ENCODE peak calls at places on chromosomes 13 and 19, in four cellular contexts. W is WTC11, Z is HepG2, A is K562. H is an unnamed sample.

GRCh38 chr13:34555988-34556387 is 386.1 kb upstream of the NBEA start:
- DNase-seq in A (no peak), W (no peak), Z (no peak), H (no peak)

GRCh38 chr19:46076951-46077814 is 36.4 kb upstream of the IGFL4 start:
- DNase-seq in W (peak), Z (peak), A (peak), H (peak)

GRCh38 chr13:25687622-25688225 is 315.9 kb downstream of the ATP8A2 start:
- DNase-seq in A (no peak), Z (no peak), W (no peak), H (no peak)

GRCh38 chr19:4690362-4690761 is 20.2 kb upstream of the MYDGF start:
- DNase-seq in W (no peak), A (no peak), Z (no peak), H (no peak)

GRCh38 chr19:47438793-47439220 is 19.5 kb upstream of the MEIS3 start:
- DNase-seq in W (peak), A (no peak), Z (no peak), H (no peak)

GRCh38 chr13:97539651-97540230 is 105.8 kb downstream of the RAP2A start:
- DNase-seq in A (no peak), W (no peak), Z (no peak), H (no peak)

GRCh38 chr13:24097667-24098066 is 62.9 kb upstream of the SPATA13 start:
- DNase-seq in Z (no peak), W (no peak), A (no peak), H (no peak)

GRCh38 chr13:27043013-27043412 is 128.6 kb downstream of the USP12 start:
- DNase-seq in Z (peak), W (no peak), A (no peak), H (no peak)

GRCh38 chr19:48372904-48373303 is 8.7 kb downstream of the SYNGR4 start:
- DNase-seq in A (no peak), Z (no peak), W (no peak), H (no peak)

GRCh38 chr13:45206340-45206739 is 5.5 kb upstream of the KCTD4 start:
- DNase-seq in Z (no peak), A (no peak), W (no peak), H (no peak)

GRCh38 chr19:10353793-10354391 is 14.5 kb upstream of the ICAM3 start:
- DNase-seq in Z (no peak), W (peak), A (peak), H (peak)

GRCh38 chr13:47287291-47287751 is 390.5 kb upstream of the HTR2A start:
- DNase-seq in A (no peak), Z (no peak), W (no peak), H (no peak)

GRCh38 chr19:34818270-34818669 is 45.3 kb upstream of the ZNF599 start:
- DNase-seq in Z (no peak), A (no peak), W (no peak), H (no peak)

GRCh38 chr13:20128459-20128927 is 32.4 kb downstream of the GJA3 start:
- DNase-seq in A (no peak), W (peak), Z (peak), H (no peak)

GRCh38 chr19:18603255-18603957 is 3.2 kb downstream of the CRLF1 start:
- DNase-seq in A (peak), W (peak), Z (no peak), H (peak)

GRCh38 chr19:57302020-57302465 is 18.2 kb upstream of the ZNF543 start:
- DNase-seq in W (no peak), A (no peak), Z (no peak), H (no peak)

GRCh38 chr13:68616600-68617222 is 1386.6 kb upstream of the PCDH9 start:
- DNase-seq in A (no peak), W (no peak), Z (peak), H (no peak)
- TF ChIP-seq ELF4 in A (no peak), W (no peak), Z (no peak), H (no peak)

DNA sequence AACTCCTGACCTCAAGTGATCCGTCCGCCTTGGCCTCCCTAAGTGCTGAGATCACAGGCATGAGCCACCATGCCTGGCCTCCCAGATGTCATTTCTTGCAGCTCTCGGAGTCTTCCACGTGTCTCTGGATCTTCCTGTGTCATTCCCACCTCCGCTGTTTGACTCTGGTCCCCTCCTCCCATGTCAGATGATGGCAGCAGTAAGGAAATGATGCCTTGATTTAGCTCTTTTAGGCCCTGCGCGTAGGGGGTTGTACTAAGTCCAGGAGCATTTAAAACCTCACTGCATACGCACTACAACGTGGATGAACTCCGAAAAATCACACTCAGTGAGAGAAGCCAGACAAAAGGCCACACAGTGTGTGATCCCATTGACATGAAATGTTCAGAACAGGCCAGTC is 113.1 kb downstream of the GNG7 start:
- DNase-seq in A (no peak), Z (no peak), W (no peak), H (no peak)
- TF ChIP-seq ELF4 in A (no peak), Z (no peak), W (no peak), H (no peak)

DNA sequence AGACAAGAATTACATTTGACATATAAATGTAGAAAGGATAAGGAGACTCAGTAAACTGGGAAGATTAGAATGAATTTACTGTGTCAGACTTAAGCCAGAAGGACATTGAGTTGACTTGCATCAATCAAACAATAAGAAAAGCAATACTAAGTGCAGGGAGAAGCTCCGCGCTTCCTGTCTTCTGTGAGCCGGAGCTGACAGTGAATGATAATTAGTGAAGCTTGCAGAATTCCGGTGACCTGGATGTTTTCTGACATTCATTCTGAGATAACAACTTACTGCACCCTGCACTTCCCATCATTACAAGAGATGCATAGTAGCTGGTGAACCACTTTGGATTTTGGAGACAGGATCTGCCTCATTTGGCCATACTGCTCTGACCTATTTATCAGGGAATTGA is 469.2 kb upstream of the PCDH20 start:
- DNase-seq in A (no peak), Z (no peak), W (no peak), H (no peak)
- TF ChIP-seq ELF4 in A (no peak), Z (no peak), W (no peak), H (no peak)

GRCh38 chr19:8608858-8609209 is 1.7 kb downstream of the ADAMTS10 start:
- DNase-seq in W (no peak), Z (no peak), A (no peak), H (no peak)

GRCh38 chr19:8609210-8610040 is 1.1 kb downstream of the ADAMTS10 start:
- DNase-seq in Z (peak), A (peak), W (peak), H (peak)

GRCh38 chr19:8610041-8610927 is at the start of gene ADAMTS10:
- DNase-seq in A (peak), Z (no peak), W (peak), H (peak)

GRCh38 chr19:8605514-8605913 is 5.0 kb downstream of the ADAMTS10 start:
- DNase-seq in A (no peak), Z (no peak), W (no peak), H (no peak)

GRCh38 chr19:8607386-8607785 is 3.1 kb downstream of the ADAMTS10 start:
- DNase-seq in W (no peak), Z (no peak), A (no peak), H (no peak)
- TF ChIP-seq ELF4 in W (no peak), Z (no peak), A (no peak), H (no peak)

GRCh38 chr13:104837756-104838155 is 1697.7 kb downstream of the EFNB2 start:
- DNase-seq in A (no peak), Z (no peak), W (no peak), H (no peak)
- TF ChIP-seq ELF4 in A (no peak), Z (no peak), W (no peak), H (no peak)